ENCODE peak calls at places on chromosomes 4 and X, in nine cellular contexts. One of them, this sample, is unnamed.

GRCh38 chr4:47836655-47837581 is 949 bp downstream of the CORIN start:
- DNase-seq in nucleus accumbens: peak; percentile 49
- DNase-seq in kidney: peak; percentile 92
- DNase-seq in lung: peak; percentile 82
- DNase-seq in retina: peak; percentile 86
- DNase-seq in cerebellum: peak; percentile 40
- DNase-seq in LHCN-M2: peak; percentile 85
- DNase-seq in lower lobe of right lung: peak; percentile 85
- DNase-seq in NCI-H2107: no peak
- DNase-seq in this sample: peak; percentile 23

GRCh38 chr4:99457270-99457669 is 22.1 kb upstream of the ADH7 start:
- DNase-seq in nucleus accumbens: no peak
- DNase-seq in kidney: no peak
- DNase-seq in lung: no peak
- DNase-seq in retina: no peak
- DNase-seq in cerebellum: no peak
- DNase-seq in LHCN-M2: no peak
- DNase-seq in lower lobe of right lung: no peak
- DNase-seq in NCI-H2107: no peak
- DNase-seq in this sample: no peak

GRCh38 chr4:137601924-137602323 is 69.6 kb upstream of the PCDH18 start:
- DNase-seq in nucleus accumbens: no peak
- DNase-seq in kidney: no peak
- DNase-seq in lung: no peak
- DNase-seq in retina: no peak
- DNase-seq in cerebellum: no peak
- DNase-seq in LHCN-M2: no peak
- DNase-seq in lower lobe of right lung: no peak
- DNase-seq in NCI-H2107: no peak
- DNase-seq in this sample: no peak

GRCh38 chr4:101885574-101885973 is 95.0 kb downstream of the BANK1 start:
- DNase-seq in nucleus accumbens: no peak
- DNase-seq in kidney: no peak
- DNase-seq in lung: no peak
- DNase-seq in retina: no peak
- DNase-seq in cerebellum: no peak
- DNase-seq in LHCN-M2: no peak
- DNase-seq in lower lobe of right lung: no peak
- DNase-seq in NCI-H2107: no peak
- DNase-seq in this sample: no peak

GRCh38 chr4:7330811-7331681 is 103.7 kb downstream of the PSAPL1 start:
- DNase-seq in nucleus accumbens: no peak
- DNase-seq in kidney: peak; percentile 52
- DNase-seq in lung: no peak
- DNase-seq in retina: no peak
- DNase-seq in cerebellum: no peak
- DNase-seq in LHCN-M2: no peak
- DNase-seq in lower lobe of right lung: peak; percentile 38
- DNase-seq in NCI-H2107: no peak
- DNase-seq in this sample: no peak

GRCh38 chrX:115582871-115583729 is 22.1 kb downstream of the PLS3 start:
- DNase-seq in nucleus accumbens: no peak
- DNase-seq in kidney: no peak
- DNase-seq in lung: no peak
- DNase-seq in retina: no peak
- DNase-seq in cerebellum: no peak
- DNase-seq in LHCN-M2: peak; percentile 67
- DNase-seq in lower lobe of right lung: peak; percentile 50
- DNase-seq in NCI-H2107: no peak
- DNase-seq in this sample: no peak

GRCh38 chrX:40573763-40574162 is 7.0 kb upstream of the ATP6AP2 start:
- DNase-seq in nucleus accumbens: no peak
- DNase-seq in kidney: no peak
- DNase-seq in lung: no peak
- DNase-seq in retina: no peak
- DNase-seq in cerebellum: no peak
- DNase-seq in LHCN-M2: peak; percentile 19
- DNase-seq in lower lobe of right lung: no peak
- DNase-seq in NCI-H2107: no peak
- DNase-seq in this sample: no peak

GRCh38 chr4:113496698-113497097 is 264.8 kb downstream of the CAMK2D start:
- DNase-seq in nucleus accumbens: no peak
- DNase-seq in kidney: no peak
- DNase-seq in lung: no peak
- DNase-seq in retina: no peak
- DNase-seq in cerebellum: no peak
- DNase-seq in LHCN-M2: peak; percentile 42
- DNase-seq in lower lobe of right lung: no peak
- DNase-seq in NCI-H2107: no peak
- DNase-seq in this sample: no peak